ENCODE peak calls at places on chromosomes 6 and 20, in eight cellular contexts. Q, L, M, S, K, C, R and X are unnamed samples.

GRCh38 chr6:48150701-48151100 is 39.7 kb upstream of the PTCHD4 start:
- DNase-seq in Q (no peak), L (no peak), M (no peak), S (no peak), K (no peak), C (no peak), R (no peak), X (no peak)

GRCh38 chr6:36739947-36740817 is 42.6 kb downstream of the RAB44 start:
- DNase-seq in Q (no peak), L (no peak), M (no peak), S (no peak), K (no peak), C (no peak), R (peak), X (no peak)

GRCh38 chr20:33262658-33263065 is 20.4 kb upstream of the BPIFB1 start:
- DNase-seq in Q (no peak), L (no peak), M (no peak), S (peak), K (peak), C (peak), R (peak), X (peak)

GRCh38 chr6:27297857-27298730 is 14.0 kb downstream of the POM121L2 start:
- DNase-seq in Q (no peak), L (no peak), M (no peak), S (peak), K (peak), C (no peak), R (peak), X (no peak)

GRCh38 chr20:3900187-3900604 is 11.0 kb downstream of the PANK2 start:
- DNase-seq in Q (no peak), L (no peak), M (no peak), S (no peak), K (no peak), C (no peak), R (no peak), X (no peak)

GRCh38 chr6:149863846-149864577 is at the start of gene LRP11:
- DNase-seq in Q (peak), L (peak), M (peak), S (peak), K (peak), C (peak), R (peak), X (no peak)

GRCh38 chr6:160347259-160348208 is 644 bp upstream of the SLC22A3 start:
- DNase-seq in Q (no peak), L (no peak), M (peak), S (no peak), K (no peak), C (peak), R (no peak), X (no peak)

GRCh38 chr20:32875673-32876072 is 16.9 kb downstream of the EFCAB8 start:
- DNase-seq in Q (no peak), L (no peak), M (no peak), S (no peak), K (no peak), C (no peak), R (no peak), X (no peak)

GRCh38 chr6:38750968-38751615 is 36.0 kb downstream of the DNAH8 start:
- DNase-seq in Q (no peak), L (no peak), M (no peak), S (no peak), K (no peak), C (no peak), R (no peak), X (no peak)

GRCh38 chr20:25253606-25254275 is 5.9 kb downstream of the PYGB start:
- DNase-seq in Q (no peak), L (no peak), M (no peak), S (peak), K (no peak), C (no peak), R (no peak), X (no peak)

GRCh38 chr6:136703331-136703846 is 88.9 kb downstream of the MAP3K5 start:
- DNase-seq in Q (no peak), L (no peak), M (no peak), S (no peak), K (no peak), C (no peak), R (peak), X (no peak)

GRCh38 chr20:6976535-6976934 is 209.0 kb downstream of the BMP2 start:
- DNase-seq in Q (no peak), L (no peak), M (no peak), S (no peak), K (no peak), C (no peak), R (no peak), X (no peak)

GRCh38 chr20:38052870-38053269 is 19.3 kb downstream of the RPRD1B start:
- DNase-seq in Q (no peak), L (no peak), M (no peak), S (no peak), K (no peak), C (no peak), R (no peak), X (no peak)

GRCh38 chr6:11847515-11848244 is 69.1 kb upstream of the ADTRP start:
- DNase-seq in Q (no peak), L (no peak), M (no peak), S (no peak), K (no peak), C (no peak), R (no peak), X (no peak)

GRCh38 chr20:3751664-3752385 is 15.7 kb downstream of the ADISSP start:
- DNase-seq in Q (peak), L (peak), M (peak), S (no peak), K (peak), C (peak), R (no peak), X (no peak)

GRCh38 chr20:62984666-62985065 is 22.1 kb downstream of the BHLHE23 start:
- DNase-seq in Q (no peak), L (no peak), M (no peak), S (no peak), K (peak), C (no peak), R (no peak), X (no peak)

GRCh38 chr6:23145801-23146200 is 576.4 kb downstream of the HDGFL1 start:
- DNase-seq in Q (no peak), L (no peak), M (no peak), S (no peak), K (no peak), C (no peak), R (no peak), X (peak)

GRCh38 chr6:1868561-1869261 is 259.0 kb downstream of the FOXC1 start:
- DNase-seq in Q (no peak), L (no peak), M (no peak), S (no peak), K (no peak), C (no peak), R (no peak), X (no peak)

GRCh38 chr6:4466260-4466659 is 309.9 kb upstream of the CDYL start:
- DNase-seq in Q (no peak), L (no peak), M (no peak), S (peak), K (no peak), C (no peak), R (peak), X (peak)

GRCh38 chr20:366719-367485 is 13.7 kb upstream of the TRIB3 start:
- DNase-seq in Q (no peak), L (no peak), M (no peak), S (no peak), K (no peak), C (no peak), R (no peak), X (no peak)

GRCh38 chr20:58393299-58393698 is 4.3 kb downstream of the VAPB start:
- DNase-seq in Q (no peak), L (no peak), M (no peak), S (no peak), K (no peak), C (no peak), R (peak), X (peak)

GRCh38 chr6:24935753-24936152 is at the start of gene RIPOR2:
- DNase-seq in Q (peak), L (peak), M (peak), S (no peak), K (no peak), C (peak), R (no peak), X (no peak)